ENCODE peak calls at places on chromosomes 1 and 21, in ten cellular contexts. B is adrenal gland, F is IMR-90, A is lower leg skin, G is testis, T is body of pancreas, D is breast epithelium, K is heart left ventricle, P is GM12892, E is ovary. H is an unnamed sample.

GRCh38 chr1:206814716-206815341 is 42.5 kb upstream of the IL10 start:
- DNase-seq in B (peak; percentile 15), F (peak; percentile 79), A (no peak), G (peak; percentile 70), T (no peak), D (no peak), K (no peak), P (no peak), E (peak; percentile 44), H (no peak)

GRCh38 chr21:43295016-43295958 is 126.5 kb downstream of the CRYAA start:
- DNase-seq in B (no peak), F (peak; percentile 2), A (no peak), G (no peak), T (no peak), D (no peak), K (peak; percentile 14), P (no peak), E (peak; percentile 13), H (no peak)

GRCh38 chr1:72954943-72955342 is 672.6 kb upstream of the NEGR1 start:
- DNase-seq in B (no peak), F (no peak), A (no peak), G (no peak), T (no peak), D (no peak), K (no peak), P (no peak), E (no peak), H (no peak)

GRCh38 chr1:94237291-94238226 is at the start of gene ARHGAP29:
- DNase-seq in B (peak; percentile 74), F (peak; percentile 50), A (peak; percentile 94), G (peak; percentile 89), T (peak; percentile 89), D (peak; percentile 85), K (peak; percentile 93), P (peak; percentile 42), E (peak; percentile 89), H (peak; percentile 78)

GRCh38 chr1:53176452-53177344 is 19.9 kb upstream of the CPT2 start:
- DNase-seq in B (no peak), F (peak; percentile 59), A (no peak), G (peak; percentile 55), T (peak; percentile 49), D (no peak), K (peak; percentile 72), P (no peak), E (peak; percentile 52), H (no peak)

GRCh38 chr21:44880762-44881585 is 7.5 kb upstream of the PTTG1IP start:
- DNase-seq in B (no peak), F (peak; percentile 71), A (no peak), G (no peak), T (no peak), D (no peak), K (no peak), P (no peak), E (no peak), H (no peak)

GRCh38 chr1:203769505-203770343 is 4.7 kb downstream of the LAX1 start:
- DNase-seq in B (peak; percentile 83), F (peak; percentile 94), A (peak; percentile 93), G (peak; percentile 48), T (peak; percentile 88), D (peak; percentile 62), K (peak; percentile 72), P (no peak), E (peak; percentile 66), H (no peak)

GRCh38 chr1:164510435-164510834 is 48.5 kb upstream of the PBX1 start:
- DNase-seq in B (no peak), F (peak; percentile 33), A (no peak), G (no peak), T (no peak), D (no peak), K (no peak), P (no peak), E (no peak), H (peak; percentile 19)

GRCh38 chr1:213790565-213790964 is 197.2 kb upstream of the PROX1 start:
- DNase-seq in B (peak; percentile 23), F (no peak), A (no peak), G (no peak), T (no peak), D (no peak), K (no peak), P (no peak), E (no peak), H (no peak)

GRCh38 chr1:96557336-96557735 is 164.2 kb upstream of the PTBP2 start:
- DNase-seq in B (no peak), F (peak; percentile 12), A (no peak), G (no peak), T (no peak), D (no peak), K (no peak), P (no peak), E (no peak), H (no peak)

GRCh38 chr1:203090667-203091320 is 5.0 kb upstream of the MYOG start:
- DNase-seq in B (no peak), F (peak; percentile 10), A (peak; percentile 42), G (no peak), T (no peak), D (no peak), K (no peak), P (no peak), E (no peak), H (no peak)

GRCh38 chr1:225596736-225597135 is 56.2 kb downstream of the ENAH start:
- DNase-seq in B (no peak), F (no peak), A (no peak), G (no peak), T (no peak), D (no peak), K (no peak), P (no peak), E (no peak), H (no peak)

GRCh38 chr1:71770121-71770520 is 512.2 kb downstream of the NEGR1 start:
- DNase-seq in B (no peak), F (peak; percentile 77), A (no peak), G (no peak), T (no peak), D (no peak), K (no peak), P (no peak), E (no peak), H (no peak)

GRCh38 chr1:183022202-183023145 is 746 bp upstream of the LAMC1 start:
- DNase-seq in B (peak; percentile 92), F (peak; percentile 98), A (peak; percentile 97), G (peak; percentile 89), T (peak; percentile 80), D (peak; percentile 82), K (peak; percentile 83), P (peak; percentile 48), E (peak; percentile 84), H (peak; percentile 77)
- TF ChIP-seq POLR2A in B (peak; percentile 94), F (peak; percentile 94), A (no peak), G (no peak), T (peak; percentile 75), D (peak; percentile 30), K (peak; percentile 45), P (no peak), E (peak; percentile 66), H (peak; percentile 65)

DNA sequence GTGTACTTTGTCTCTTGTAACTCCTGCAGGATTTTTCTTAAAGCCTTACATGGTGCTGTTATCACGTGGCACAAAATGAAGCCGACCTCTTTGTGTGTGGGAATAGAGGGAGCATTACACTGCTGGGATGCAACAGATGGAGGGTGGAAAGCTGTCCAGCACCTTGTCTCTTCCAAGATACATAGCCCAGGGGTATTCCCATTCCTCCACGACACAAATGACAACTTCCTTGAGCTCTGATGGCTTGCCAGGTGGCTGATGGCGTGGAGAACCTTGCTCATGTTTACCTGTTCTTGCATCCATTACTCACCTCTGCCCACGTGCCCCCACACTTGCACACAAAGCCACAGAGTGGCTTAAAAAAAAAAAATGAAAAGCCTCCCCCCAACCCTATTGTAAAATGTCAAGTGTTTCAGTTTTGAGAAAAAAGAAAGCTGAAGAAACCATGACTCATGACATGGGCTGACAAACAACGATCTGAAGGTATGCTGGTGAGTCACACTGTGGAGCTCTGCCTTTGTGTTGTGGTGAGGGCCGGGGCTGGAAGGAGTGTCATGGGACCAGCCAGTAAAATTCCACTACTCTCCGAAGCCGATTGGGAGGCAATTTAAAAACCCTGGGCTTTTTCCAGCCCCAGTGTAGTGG is 32.0 kb upstream of the ATP5PO start:
- DNase-seq in B (peak; percentile 92), F (peak; percentile 98), A (peak; percentile 96), G (peak; percentile 38), T (peak; percentile 71), D (peak; percentile 85), K (peak; percentile 79), P (no peak), E (peak; percentile 60), H (peak; percentile 42)
- TF ChIP-seq POLR2A in B (no peak), F (no peak), A (no peak), G (no peak), T (peak; percentile 11), D (no peak), K (no peak), P (no peak), E (no peak), H (no peak)

GRCh38 chr21:38459490-38459889 is 38.8 kb downstream of the ERG start:
- DNase-seq in B (no peak), F (no peak), A (no peak), G (no peak), T (no peak), D (no peak), K (no peak), P (no peak), E (no peak), H (no peak)

GRCh38 chr21:38455403-38455802 is 42.9 kb downstream of the ERG start:
- DNase-seq in B (no peak), F (no peak), A (no peak), G (no peak), T (no peak), D (no peak), K (no peak), P (no peak), E (no peak), H (no peak)

DNA sequence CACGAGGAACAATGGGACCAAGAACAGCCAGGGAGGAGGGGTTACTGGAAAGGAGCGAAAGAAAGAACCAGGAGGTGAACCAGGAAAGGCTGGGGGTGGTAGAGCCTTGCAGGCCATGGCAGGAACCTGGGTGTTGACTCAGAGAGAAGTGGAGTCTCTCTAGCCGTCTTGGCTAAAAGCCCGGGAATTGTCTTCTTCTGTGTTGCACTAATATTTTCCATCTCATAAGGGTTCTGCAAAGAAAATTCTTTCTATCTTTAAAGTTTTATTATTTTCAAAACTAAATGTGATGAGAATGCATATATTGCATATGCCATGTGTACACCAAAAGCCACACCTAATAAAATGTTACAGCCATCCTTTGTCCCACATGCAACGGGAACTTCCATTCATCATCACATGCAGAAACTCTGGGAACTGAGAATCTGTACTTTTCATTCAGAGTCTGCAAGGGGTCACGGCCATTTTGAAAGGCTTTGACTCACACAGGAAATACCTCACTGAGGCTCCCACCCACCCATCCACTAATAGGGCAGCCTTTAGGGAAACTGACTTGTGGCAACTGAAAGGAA is 38.0 kb downstream of the ERG start:
- DNase-seq in B (peak; percentile 20), F (peak; percentile 12), A (no peak), G (no peak), T (no peak), D (no peak), K (no peak), P (no peak), E (no peak), H (no peak)
- TF ChIP-seq POLR2A in B (no peak), F (no peak), A (no peak), G (no peak), T (no peak), D (no peak), K (no peak), P (no peak), E (no peak), H (no peak)

DNA sequence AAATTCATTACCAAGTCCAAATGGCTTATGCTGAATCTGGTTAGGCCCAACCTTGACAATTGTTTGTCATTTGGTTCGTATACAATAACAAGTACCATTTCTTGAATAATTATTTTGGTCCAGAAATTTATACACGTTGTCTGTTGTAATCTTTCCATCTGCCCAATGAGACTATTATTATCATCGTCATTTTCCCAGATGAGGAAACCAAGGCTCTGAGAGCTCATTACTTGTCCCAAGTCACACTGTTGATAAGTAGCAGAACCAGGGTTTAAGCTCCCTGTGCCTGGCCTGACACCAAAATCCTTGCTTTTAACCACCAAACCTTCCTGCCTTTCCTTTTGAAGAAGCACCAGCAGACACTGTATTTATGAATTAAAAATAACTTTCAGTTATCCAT is 81.3 kb downstream of the RGS2 start:
- DNase-seq in B (no peak), F (no peak), A (no peak), G (no peak), T (no peak), D (no peak), K (no peak), P (no peak), E (no peak), H (no peak)
- TF ChIP-seq POLR2A in B (no peak), F (no peak), A (no peak), G (no peak), T (no peak), D (no peak), K (no peak), P (no peak), E (no peak), H (no peak)